ENCODE peak calls at places on chromosome 13, in ten cellular contexts. Y is spleen, Q is heart right ventricle, Z is tibial artery, V is GM20000, F is fibroblast of mammary gland, U is cardiac fibroblast, X is GM10248, B is neural crest cell, A is pancreas. E is an unnamed sample.

GRCh38 chr13:44305845-44306244 is 67.8 kb upstream of the SERP2 start:
- DNase-seq in Y (no peak), Q (no peak), Z (no peak), V (no peak), F (peak), U (peak), X (no peak), B (peak), A (no peak), E (no peak)

GRCh38 chr13:50365300-50365682 is 350.0 kb downstream of the KCNRG start:
- DNase-seq in Y (no peak), Q (no peak), Z (no peak), V (no peak), F (no peak), U (peak), X (no peak), B (no peak), A (no peak), E (peak)

GRCh38 chr13:35848868-35849644 is 282.1 kb downstream of the DCLK1 start:
- DNase-seq in Y (no peak), Q (no peak), Z (no peak), V (no peak), F (no peak), U (no peak), X (no peak), B (no peak), A (no peak), E (no peak)

GRCh38 chr13:81048026-81048461 is 707.1 kb upstream of the SPRY2 start:
- DNase-seq in Y (no peak), Q (no peak), Z (no peak), V (no peak), F (no peak), U (no peak), X (no peak), B (no peak), A (no peak), E (no peak)

GRCh38 chr13:98976941-98977340 is 923 bp downstream of the DOCK9 start:
- DNase-seq in Y (no peak), Q (no peak), Z (no peak), V (no peak), F (no peak), U (peak), X (no peak), B (no peak), A (no peak), E (no peak)

GRCh38 chr13:26619321-26619720 is 61.8 kb downstream of the WASF3 start:
- DNase-seq in Y (no peak), Q (no peak), Z (no peak), V (no peak), F (peak), U (peak), X (no peak), B (no peak), A (no peak), E (no peak)

GRCh38 chr13:86383151-86383550 is 583.9 kb upstream of the SLITRK6 start:
- DNase-seq in Y (no peak), Q (no peak), Z (no peak), V (no peak), F (no peak), U (no peak), X (no peak), B (no peak), A (peak), E (no peak)

GRCh38 chr13:51549593-51549992 is 34.7 kb upstream of the WDFY2 start:
- DNase-seq in Y (no peak), Q (no peak), Z (no peak), V (no peak), F (no peak), U (no peak), X (no peak), B (no peak), A (no peak), E (no peak)

GRCh38 chr13:36819811-36820140 is 754 bp downstream of the RFXAP start:
- DNase-seq in Y (no peak), Q (no peak), Z (no peak), V (no peak), F (peak), U (peak), X (peak), B (no peak), A (no peak), E (no peak)

GRCh38 chr13:97268772-97269171 is 46.6 kb downstream of the MBNL2 start:
- DNase-seq in Y (no peak), Q (no peak), Z (no peak), V (no peak), F (no peak), U (peak), X (no peak), B (no peak), A (no peak), E (no peak)

GRCh38 chr13:95455782-95456181 is 96.7 kb upstream of the CLDN10 start:
- DNase-seq in Y (no peak), Q (no peak), Z (no peak), V (no peak), F (no peak), U (no peak), X (no peak), B (no peak), A (no peak), E (no peak)

GRCh38 chr13:27110056-27110746 is 61.4 kb downstream of the USP12 start:
- DNase-seq in Y (no peak), Q (no peak), Z (no peak), V (no peak), F (no peak), U (no peak), X (no peak), B (no peak), A (no peak), E (no peak)

GRCh38 chr13:27296496-27296895 is 25.9 kb downstream of the RASL11A start:
- DNase-seq in Y (no peak), Q (no peak), Z (no peak), V (no peak), F (no peak), U (no peak), X (no peak), B (no peak), A (no peak), E (no peak)

GRCh38 chr13:100987993-100988392 is 313.4 kb upstream of the TMTC4 start:
- DNase-seq in Y (no peak), Q (no peak), Z (no peak), V (no peak), F (peak), U (peak), X (no peak), B (no peak), A (no peak), E (no peak)
- TF ChIP-seq CTCF in Y (no peak), Q (no peak), Z (no peak), V (peak), F (peak), U (no peak), X (no peak), B (peak), A (no peak), E (no peak)

GRCh38 chr13:67443901-67444300 is 213.8 kb upstream of the PCDH9 start:
- DNase-seq in Y (no peak), Q (no peak), Z (no peak), V (no peak), F (no peak), U (no peak), X (no peak), B (no peak), A (no peak), E (no peak)
- TF ChIP-seq CTCF in Y (no peak), Q (no peak), Z (no peak), V (no peak), F (no peak), U (no peak), X (no peak), B (no peak), A (no peak), E (no peak)

GRCh38 chr13:76223565-76223964 is 587.4 kb downstream of the LMO7 start:
- DNase-seq in Y (no peak), Q (no peak), Z (no peak), V (no peak), F (no peak), U (no peak), X (no peak), B (no peak), A (no peak), E (no peak)
- TF ChIP-seq CTCF in Y (no peak), Q (peak), Z (no peak), V (no peak), F (peak), U (no peak), X (no peak), B (no peak), A (no peak), E (no peak)

GRCh38 chr13:33606692-33607091 is 211.3 kb upstream of the RFC3 start:
- DNase-seq in Y (no peak), Q (no peak), Z (no peak), V (no peak), F (no peak), U (peak), X (no peak), B (peak), A (no peak), E (no peak)
- TF ChIP-seq CTCF in Y (no peak), Q (no peak), Z (no peak), V (no peak), F (no peak), U (no peak), X (no peak), B (peak), A (no peak), E (no peak)

DNA sequence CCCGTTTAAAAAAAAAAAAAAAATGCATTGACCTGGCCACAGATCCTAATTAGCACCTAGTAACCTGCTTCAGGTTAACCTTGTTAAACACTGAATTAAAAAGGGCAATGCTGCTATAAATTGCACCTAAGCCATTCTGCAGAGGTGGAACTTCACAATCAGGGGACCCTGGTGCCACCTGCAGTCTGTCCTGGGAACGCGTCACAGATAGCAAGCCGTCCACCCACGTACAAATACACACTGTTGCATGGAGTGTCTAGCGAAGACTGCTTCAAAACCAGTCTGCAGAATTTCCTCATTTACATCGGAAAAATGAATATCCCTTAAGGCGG is 169.3 kb downstream of the COL4A1 start:
- DNase-seq in Y (no peak), Q (peak), Z (no peak), V (peak), F (peak), U (no peak), X (peak), B (no peak), A (no peak), E (peak)
- TF ChIP-seq CTCF in Y (peak), Q (peak), Z (peak), V (peak), F (no peak), U (no peak), X (peak), B (peak), A (peak), E (no peak)

E was measured in Calu3.